ENCODE peak calls at places on chromosomes 6 and 20, in ten cellular contexts. One of them, this sample, is unnamed.

GRCh38 chr6:132648356-132648755 is 10.6 kb downstream of the TAAR1 start:
- DNase-seq in keratinocyte: peak; percentile 17
- DNase-seq in K562: no peak
- DNase-seq in lower lobe of right lung: no peak
- DNase-seq in neuronal stem cell: no peak
- DNase-seq in aorta: no peak
- DNase-seq in PC-9: no peak
- DNase-seq in breast epithelium: no peak
- DNase-seq in psoas muscle: no peak
- DNase-seq in adrenal gland: no peak
- DNase-seq in this sample: no peak

GRCh38 chr6:116949964-116950363 is 72.9 kb downstream of the RFX6 start:
- DNase-seq in PC-9: no peak
- DNase-seq in keratinocyte: no peak
- DNase-seq in K562: no peak
- DNase-seq in lower lobe of right lung: no peak
- DNase-seq in breast epithelium: no peak
- DNase-seq in neuronal stem cell: no peak
- DNase-seq in adrenal gland: no peak
- DNase-seq in aorta: no peak
- DNase-seq in psoas muscle: no peak
- DNase-seq in this sample: no peak

GRCh38 chr6:75486850-75487568 is 6.6 kb downstream of the FILIP1 start:
- DNase-seq in psoas muscle: no peak
- DNase-seq in aorta: no peak
- DNase-seq in K562: no peak
- DNase-seq in lower lobe of right lung: no peak
- DNase-seq in breast epithelium: no peak
- DNase-seq in PC-9: peak; percentile 25
- DNase-seq in keratinocyte: no peak
- DNase-seq in neuronal stem cell: no peak
- DNase-seq in adrenal gland: no peak
- DNase-seq in this sample: no peak

GRCh38 chr20:3165473-3166337 is 6.0 kb upstream of the FASTKD5 start:
- DNase-seq in K562: no peak
- DNase-seq in keratinocyte: no peak
- DNase-seq in breast epithelium: no peak
- DNase-seq in neuronal stem cell: no peak
- DNase-seq in psoas muscle: peak; percentile 69
- DNase-seq in aorta: peak; percentile 75
- DNase-seq in adrenal gland: no peak
- DNase-seq in lower lobe of right lung: peak; percentile 55
- DNase-seq in PC-9: no peak
- DNase-seq in this sample: no peak

GRCh38 chr6:63436356-63436755 is 116.6 kb upstream of the LGSN start:
- DNase-seq in breast epithelium: no peak
- DNase-seq in adrenal gland: no peak
- DNase-seq in aorta: no peak
- DNase-seq in neuronal stem cell: no peak
- DNase-seq in PC-9: no peak
- DNase-seq in psoas muscle: no peak
- DNase-seq in K562: no peak
- DNase-seq in keratinocyte: no peak
- DNase-seq in lower lobe of right lung: no peak
- DNase-seq in this sample: no peak

GRCh38 chr6:139650941-139651340 is 276.5 kb upstream of the CITED2 start:
- DNase-seq in neuronal stem cell: no peak
- DNase-seq in aorta: no peak
- DNase-seq in adrenal gland: no peak
- DNase-seq in K562: no peak
- DNase-seq in psoas muscle: no peak
- DNase-seq in PC-9: no peak
- DNase-seq in lower lobe of right lung: no peak
- DNase-seq in breast epithelium: no peak
- DNase-seq in keratinocyte: no peak
- DNase-seq in this sample: no peak

GRCh38 chr6:158782432-158783166 is 36.6 kb downstream of the EZR start:
- DNase-seq in K562: no peak
- DNase-seq in lower lobe of right lung: no peak
- DNase-seq in PC-9: no peak
- DNase-seq in psoas muscle: no peak
- DNase-seq in aorta: no peak
- DNase-seq in neuronal stem cell: no peak
- DNase-seq in adrenal gland: no peak
- DNase-seq in keratinocyte: no peak
- DNase-seq in breast epithelium: no peak
- DNase-seq in this sample: no peak

GRCh38 chr20:20466341-20466879 is 98.5 kb downstream of the INSM1 start:
- DNase-seq in adrenal gland: no peak
- DNase-seq in lower lobe of right lung: no peak
- DNase-seq in K562: no peak
- DNase-seq in aorta: no peak
- DNase-seq in psoas muscle: no peak
- DNase-seq in breast epithelium: no peak
- DNase-seq in PC-9: no peak
- DNase-seq in neuronal stem cell: no peak
- DNase-seq in keratinocyte: no peak
- DNase-seq in this sample: no peak

GRCh38 chr6:38813026-38813425 is 97.9 kb downstream of the DNAH8 start:
- DNase-seq in lower lobe of right lung: no peak
- DNase-seq in aorta: no peak
- DNase-seq in K562: no peak
- DNase-seq in breast epithelium: no peak
- DNase-seq in keratinocyte: no peak
- DNase-seq in adrenal gland: no peak
- DNase-seq in psoas muscle: no peak
- DNase-seq in PC-9: no peak
- DNase-seq in neuronal stem cell: no peak
- DNase-seq in this sample: no peak

GRCh38 chr20:7859371-7859802 is 80.9 kb downstream of the HAO1 start:
- DNase-seq in neuronal stem cell: peak; percentile 44
- DNase-seq in psoas muscle: no peak
- DNase-seq in keratinocyte: no peak
- DNase-seq in breast epithelium: no peak
- DNase-seq in aorta: no peak
- DNase-seq in K562: no peak
- DNase-seq in PC-9: no peak
- DNase-seq in lower lobe of right lung: no peak
- DNase-seq in adrenal gland: peak; percentile 30
- DNase-seq in this sample: no peak

GRCh38 chr6:145241039-145241438 is 494.3 kb downstream of the EPM2A start:
- DNase-seq in lower lobe of right lung: no peak
- DNase-seq in keratinocyte: no peak
- DNase-seq in breast epithelium: no peak
- DNase-seq in adrenal gland: no peak
- DNase-seq in psoas muscle: no peak
- DNase-seq in neuronal stem cell: no peak
- DNase-seq in aorta: no peak
- DNase-seq in PC-9: no peak
- DNase-seq in K562: no peak
- DNase-seq in this sample: no peak

GRCh38 chr20:35756404-35756803 is 14.3 kb upstream of the RBM39 start:
- DNase-seq in lower lobe of right lung: no peak
- DNase-seq in adrenal gland: no peak
- DNase-seq in keratinocyte: no peak
- DNase-seq in psoas muscle: no peak
- DNase-seq in K562: no peak
- DNase-seq in PC-9: no peak
- DNase-seq in breast epithelium: no peak
- DNase-seq in neuronal stem cell: no peak
- DNase-seq in aorta: no peak
- DNase-seq in this sample: no peak

GRCh38 chr6:156992396-156992795 is 215.2 kb downstream of the ARID1B start:
- DNase-seq in neuronal stem cell: no peak
- DNase-seq in K562: no peak
- DNase-seq in PC-9: no peak
- DNase-seq in breast epithelium: no peak
- DNase-seq in keratinocyte: no peak
- DNase-seq in aorta: no peak
- DNase-seq in lower lobe of right lung: no peak
- DNase-seq in psoas muscle: no peak
- DNase-seq in adrenal gland: no peak
- DNase-seq in this sample: no peak

GRCh38 chr6:3379482-3380060 is 77.3 kb downstream of the SLC22A23 start:
- DNase-seq in K562: no peak
- DNase-seq in lower lobe of right lung: no peak
- DNase-seq in adrenal gland: no peak
- DNase-seq in PC-9: no peak
- DNase-seq in keratinocyte: no peak
- DNase-seq in neuronal stem cell: no peak
- DNase-seq in psoas muscle: no peak
- DNase-seq in breast epithelium: no peak
- DNase-seq in aorta: peak; percentile 28
- DNase-seq in this sample: no peak

GRCh38 chr6:71236926-71237425 is 51.6 kb upstream of the OGFRL1 start:
- DNase-seq in breast epithelium: no peak
- DNase-seq in aorta: no peak
- DNase-seq in lower lobe of right lung: no peak
- DNase-seq in keratinocyte: no peak
- DNase-seq in neuronal stem cell: no peak
- DNase-seq in adrenal gland: no peak
- DNase-seq in PC-9: no peak
- DNase-seq in psoas muscle: no peak
- DNase-seq in K562: no peak
- DNase-seq in this sample: no peak

GRCh38 chr20:62367136-62367482 is at the start of gene LAMA5:
- DNase-seq in K562: peak; percentile 86
- DNase-seq in keratinocyte: no peak
- DNase-seq in PC-9: peak; percentile 81
- DNase-seq in adrenal gland: peak; percentile 74
- DNase-seq in psoas muscle: peak; percentile 73
- DNase-seq in aorta: peak; percentile 88
- DNase-seq in breast epithelium: no peak
- DNase-seq in lower lobe of right lung: peak; percentile 73
- DNase-seq in neuronal stem cell: peak; percentile 77
- DNase-seq in this sample: no peak

GRCh38 chr20:61564628-61565027 is 312.6 kb downstream of the CDH4 start:
- DNase-seq in PC-9: no peak
- DNase-seq in breast epithelium: no peak
- DNase-seq in aorta: no peak
- DNase-seq in neuronal stem cell: no peak
- DNase-seq in K562: no peak
- DNase-seq in adrenal gland: no peak
- DNase-seq in psoas muscle: no peak
- DNase-seq in keratinocyte: no peak
- DNase-seq in lower lobe of right lung: no peak
- DNase-seq in this sample: no peak

GRCh38 chr20:64005394-64005793 is 24.5 kb downstream of the PRPF6 start:
- DNase-seq in PC-9: no peak
- DNase-seq in neuronal stem cell: no peak
- DNase-seq in lower lobe of right lung: no peak
- DNase-seq in psoas muscle: no peak
- DNase-seq in breast epithelium: no peak
- DNase-seq in adrenal gland: peak; percentile 30
- DNase-seq in K562: no peak
- DNase-seq in keratinocyte: no peak
- DNase-seq in aorta: no peak
- DNase-seq in this sample: no peak
- H3K9me3 ChIP-seq in PC-9: no peaks in the 10 kb centered on the region
- H3K9me3 ChIP-seq in neuronal stem cell: peaks cover 4% of the 10 kb centered on the region
- H3K9me3 ChIP-seq in lower lobe of right lung: no peaks in the 10 kb centered on the region
- H3K9me3 ChIP-seq in psoas muscle: no peaks in the 10 kb centered on the region
- H3K9me3 ChIP-seq in breast epithelium: no peaks in the 10 kb centered on the region
- H3K9me3 ChIP-seq in adrenal gland: no peaks in the 10 kb centered on the region
- H3K9me3 ChIP-seq in K562: peaks cover 6% of the 10 kb centered on the region
- H3K9me3 ChIP-seq in keratinocyte: no peaks in the 10 kb centered on the region
- H3K9me3 ChIP-seq in aorta: no peaks in the 10 kb centered on the region
- H3K9me3 ChIP-seq in this sample: no peaks in the 10 kb centered on the region

GRCh38 chr6:53814353-53814752 is 19.5 kb downstream of the LRRC1 start:
- DNase-seq in adrenal gland: no peak
- DNase-seq in PC-9: no peak
- DNase-seq in lower lobe of right lung: no peak
- DNase-seq in K562: no peak
- DNase-seq in psoas muscle: no peak
- DNase-seq in neuronal stem cell: no peak
- DNase-seq in aorta: no peak
- DNase-seq in keratinocyte: no peak
- DNase-seq in breast epithelium: no peak
- DNase-seq in this sample: no peak
- H3K4me1 ChIP-seq in adrenal gland: no peaks in the 10 kb centered on the region
- H3K4me1 ChIP-seq in PC-9: peaks cover 44% of the 10 kb centered on the region
- H3K4me1 ChIP-seq in lower lobe of right lung: peaks cover 11% of the 10 kb centered on the region
- H3K4me1 ChIP-seq in K562: no peaks in the 10 kb centered on the region
- H3K4me1 ChIP-seq in psoas muscle: no peaks in the 10 kb centered on the region
- H3K4me1 ChIP-seq in neuronal stem cell: peaks cover 4% of the 10 kb centered on the region
- H3K4me1 ChIP-seq in aorta: peaks cover 5% of the 10 kb centered on the region
- H3K4me1 ChIP-seq in keratinocyte: peaks cover 40% of the 10 kb centered on the region
- H3K4me1 ChIP-seq in breast epithelium: no peaks in the 10 kb centered on the region
- H3K4me1 ChIP-seq in this sample: no peaks in the 10 kb centered on the region

GRCh38 chr6:169409742-169410312 is 156.2 kb upstream of the THBS2 start:
- DNase-seq in keratinocyte: no peak
- DNase-seq in psoas muscle: no peak
- DNase-seq in neuronal stem cell: no peak
- DNase-seq in lower lobe of right lung: no peak
- DNase-seq in PC-9: no peak
- DNase-seq in K562: no peak
- DNase-seq in adrenal gland: no peak
- DNase-seq in breast epithelium: no peak
- DNase-seq in aorta: no peak
- DNase-seq in this sample: no peak
- H3K9me3 ChIP-seq in keratinocyte: no peaks in the 10 kb centered on the region
- H3K9me3 ChIP-seq in psoas muscle: peaks cover 7% of the 10 kb centered on the region
- H3K9me3 ChIP-seq in neuronal stem cell: peaks cover 18% of the 10 kb centered on the region
- H3K9me3 ChIP-seq in lower lobe of right lung: peaks cover 2% of the 10 kb centered on the region
- H3K9me3 ChIP-seq in PC-9: no peaks in the 10 kb centered on the region
- H3K9me3 ChIP-seq in K562: no peaks in the 10 kb centered on the region
- H3K9me3 ChIP-seq in adrenal gland: no peaks in the 10 kb centered on the region
- H3K9me3 ChIP-seq in breast epithelium: peaks cover 6% of the 10 kb centered on the region
- H3K9me3 ChIP-seq in aorta: no peaks in the 10 kb centered on the region
- H3K9me3 ChIP-seq in this sample: peaks cover 13% of the 10 kb centered on the region

GRCh38 chr6:113645576-113645970 is 211.6 kb upstream of the MARCKS start:
- DNase-seq in aorta: no peak
- DNase-seq in K562: no peak
- DNase-seq in psoas muscle: no peak
- DNase-seq in adrenal gland: no peak
- DNase-seq in PC-9: peak; percentile 36
- DNase-seq in neuronal stem cell: no peak
- DNase-seq in lower lobe of right lung: no peak
- DNase-seq in keratinocyte: peak; percentile 95
- DNase-seq in breast epithelium: no peak
- DNase-seq in this sample: no peak

GRCh38 chr6:113642714-113643442 is 214.3 kb upstream of the MARCKS start:
- DNase-seq in keratinocyte: no peak
- DNase-seq in neuronal stem cell: no peak
- DNase-seq in PC-9: no peak
- DNase-seq in breast epithelium: no peak
- DNase-seq in psoas muscle: no peak
- DNase-seq in lower lobe of right lung: no peak
- DNase-seq in adrenal gland: no peak
- DNase-seq in K562: peak; percentile 14
- DNase-seq in aorta: no peak
- DNase-seq in this sample: no peak

GRCh38 chr6:113644861-113645575 is 212.1 kb upstream of the MARCKS start:
- DNase-seq in neuronal stem cell: no peak
- DNase-seq in breast epithelium: no peak
- DNase-seq in aorta: no peak
- DNase-seq in psoas muscle: no peak
- DNase-seq in PC-9: no peak
- DNase-seq in adrenal gland: no peak
- DNase-seq in K562: no peak
- DNase-seq in keratinocyte: peak; percentile 56
- DNase-seq in lower lobe of right lung: no peak
- DNase-seq in this sample: no peak

GRCh38 chr6:113640046-113640445 is 217.1 kb upstream of the MARCKS start:
- DNase-seq in PC-9: no peak
- DNase-seq in breast epithelium: no peak
- DNase-seq in K562: no peak
- DNase-seq in keratinocyte: no peak
- DNase-seq in adrenal gland: no peak
- DNase-seq in neuronal stem cell: no peak
- DNase-seq in lower lobe of right lung: no peak
- DNase-seq in psoas muscle: no peak
- DNase-seq in aorta: no peak
- DNase-seq in this sample: no peak

GRCh38 chr6:113642390-113642713 is 214.8 kb upstream of the MARCKS start:
- DNase-seq in PC-9: no peak
- DNase-seq in psoas muscle: no peak
- DNase-seq in K562: no peak
- DNase-seq in adrenal gland: no peak
- DNase-seq in neuronal stem cell: no peak
- DNase-seq in aorta: no peak
- DNase-seq in keratinocyte: no peak
- DNase-seq in lower lobe of right lung: no peak
- DNase-seq in breast epithelium: no peak
- DNase-seq in this sample: no peak
- H3K4me1 ChIP-seq in PC-9: peaks cover 37% of the 10 kb centered on the region
- H3K4me1 ChIP-seq in psoas muscle: peaks cover 8% of the 10 kb centered on the region
- H3K4me1 ChIP-seq in K562: no peaks in the 10 kb centered on the region
- H3K4me1 ChIP-seq in adrenal gland: no peaks in the 10 kb centered on the region
- H3K4me1 ChIP-seq in neuronal stem cell: no peaks in the 10 kb centered on the region
- H3K4me1 ChIP-seq in aorta: no peaks in the 10 kb centered on the region
- H3K4me1 ChIP-seq in keratinocyte: peaks cover 32% of the 10 kb centered on the region
- H3K4me1 ChIP-seq in lower lobe of right lung: peaks cover 17% of the 10 kb centered on the region
- H3K4me1 ChIP-seq in breast epithelium: no peaks in the 10 kb centered on the region
- H3K4me1 ChIP-seq in this sample: no peaks in the 10 kb centered on the region

This sample was measured in tibial nerve.